ENCODE peak calls at places on chromosomes 13 and 19, in eight cellular contexts. T, Z, N, G, M, Y, P and I are unnamed samples.

GRCh38 chr13:78323848-78324247 is 279.5 kb downstream of the POU4F1 start:
- DNase-seq in T (no peak), M (no peak), P (no peak), Y (no peak), Z (no peak), G (no peak), N (no peak), I (no peak)

GRCh38 chr19:7391218-7391670 is 42.5 kb downstream of the ARHGEF18 start:
- DNase-seq in T (no peak), G (no peak), M (no peak), P (no peak), N (no peak), Z (no peak), Y (no peak), I (no peak)

GRCh38 chr13:33251131-33251629 is 34.4 kb downstream of the STARD13 start:
- DNase-seq in N (peak; percentile 82), G (no peak), P (peak; percentile 88), Y (peak; percentile 64), Z (no peak), M (no peak), T (no peak), I (no peak)

GRCh38 chr19:54138777-54139256 is 1.3 kb downstream of the CNOT3 start:
- DNase-seq in N (no peak), G (no peak), M (no peak), T (peak; percentile 20), Z (no peak), P (no peak), Y (no peak), I (no peak)

GRCh38 chr19:18987456-18987855 is 45.9 kb downstream of the SUGP2 start:
- DNase-seq in T (no peak), G (no peak), Y (no peak), P (no peak), Z (no peak), N (no peak), M (no peak), I (no peak)

GRCh38 chr13:107713314-107713713 is 502.0 kb downstream of the LIG4 start:
- DNase-seq in Y (no peak), T (no peak), P (no peak), Z (no peak), G (no peak), M (no peak), N (no peak), I (no peak)

GRCh38 chr13:99063178-99063577 is 85.3 kb upstream of the DOCK9 start:
- DNase-seq in G (no peak), Y (no peak), P (no peak), T (no peak), N (no peak), M (no peak), Z (no peak), I (no peak)

GRCh38 chr19:52270266-52270885 is 989 bp downstream of the ZNF766 start:
- DNase-seq in G (no peak), P (no peak), Z (peak; percentile 4), M (no peak), Y (no peak), T (peak; percentile 6), N (peak; percentile 16), I (peak; percentile 11)

GRCh38 chr19:13116282-13117175 is at the start of gene TRMT1:
- DNase-seq in Y (peak; percentile 93), N (peak; percentile 92), T (peak; percentile 87), Z (peak; percentile 85), G (peak; percentile 92), P (peak; percentile 73), M (peak; percentile 84), I (peak; percentile 91)

GRCh38 chr19:15154002-15154612 is 46.7 kb downstream of the NOTCH3 start:
- DNase-seq in Z (no peak), P (no peak), M (no peak), Y (peak; percentile 28), T (peak; percentile 46), G (peak; percentile 40), N (peak; percentile 42), I (no peak)

GRCh38 chr19:49343127-49343526 is 7.9 kb downstream of the CD37 start:
- DNase-seq in G (no peak), N (no peak), P (no peak), Y (no peak), Z (no peak), T (no peak), M (no peak), I (no peak)

GRCh38 chr13:109698779-109699178 is 87.6 kb downstream of the IRS2 start:
- DNase-seq in Z (no peak), T (no peak), P (no peak), Y (no peak), N (no peak), M (no peak), G (no peak), I (no peak)

GRCh38 chr19:47095707-47096704 is 17.6 kb downstream of the ZC3H4 start:
- DNase-seq in M (no peak), G (no peak), T (no peak), N (no peak), P (no peak), Z (no peak), Y (no peak), I (no peak)

GRCh38 chr19:40907968-40908735 is 26.1 kb upstream of the CYP2A7 start:
- DNase-seq in M (peak; percentile 14), N (no peak), P (no peak), Y (no peak), G (no peak), T (peak; percentile 34), Z (peak; percentile 40), I (peak; percentile 71)

GRCh38 chr19:47227347-47228167 is 3.4 kb downstream of the BBC3 start:
- DNase-seq in Z (no peak), N (peak; percentile 91), T (peak; percentile 89), P (peak; percentile 93), G (peak; percentile 82), M (peak; percentile 38), Y (peak; percentile 19), I (peak; percentile 61)

GRCh38 chr19:10116085-10116865 is 3.4 kb downstream of the EIF3G start:
- DNase-seq in T (no peak), M (no peak), P (no peak), N (no peak), Z (no peak), G (no peak), Y (no peak), I (no peak)

GRCh38 chr19:48896191-48896720 is 2.3 kb downstream of the TULP2 start:
- DNase-seq in M (no peak), N (no peak), P (no peak), Y (no peak), T (peak; percentile 78), Z (no peak), G (peak; percentile 79), I (peak; percentile 44)

GRCh38 chr19:16078311-16078758 is 2.0 kb downstream of the TPM4 start:
- DNase-seq in G (peak; percentile 29), T (no peak), Z (no peak), N (no peak), Y (no peak), P (no peak), M (no peak), I (no peak)

GRCh38 chr19:53192771-53193533 is at the start of gene ZNF665:
- DNase-seq in T (peak; percentile 74), N (no peak), Y (peak; percentile 2), G (peak; percentile 91), Z (peak; percentile 56), M (peak; percentile 72), P (peak; percentile 54), I (peak; percentile 42)

GRCh38 chr19:14434543-14435319 is 1.6 kb downstream of the PKN1 start:
- DNase-seq in N (peak; percentile 84), Z (no peak), T (peak; percentile 25), M (no peak), Y (no peak), P (no peak), G (no peak), I (no peak)

GRCh38 chr13:19123502-19123901 is 58.1 kb downstream of the TUBA3C start:
- DNase-seq in M (no peak), T (no peak), G (no peak), P (no peak), Y (no peak), N (no peak), Z (no peak), I (no peak)

GRCh38 chr13:19658831-19659230 is 25.4 kb downstream of the MPHOSPH8 start:
- DNase-seq in M (no peak), Y (no peak), Z (no peak), N (no peak), G (no peak), P (no peak), T (no peak), I (no peak)

GRCh38 chr19:48513289-48514122 is 1.9 kb upstream of the LMTK3 start:
- DNase-seq in N (peak; percentile 77), P (peak; percentile 25), Y (peak; percentile 84), G (peak; percentile 86), Z (peak; percentile 74), T (peak; percentile 72), M (peak; percentile 61), I (peak; percentile 79)

GRCh38 chr19:51107406-51108065 is 673 bp downstream of the CTU1 start:
- DNase-seq in Z (peak; percentile 8), Y (no peak), M (no peak), P (no peak), N (peak; percentile 32), T (no peak), G (no peak), I (no peak)

GRCh38 chr13:39765801-39766463 is 110.5 kb downstream of the COG6 start:
- DNase-seq in T (peak; percentile 9), P (no peak), G (no peak), N (no peak), Z (no peak), M (no peak), Y (peak; percentile 96), I (no peak)

GRCh38 chr19:16075430-16076153 is 703 bp upstream of the TPM4 start:
- DNase-seq in M (no peak), P (no peak), Y (no peak), Z (no peak), N (no peak), G (no peak), T (no peak), I (no peak)

GRCh38 chr13:110528371-110528770 is 33.2 kb downstream of the RAB20 start:
- DNase-seq in M (no peak), N (no peak), Y (no peak), Z (no peak), T (no peak), G (no peak), P (no peak), I (no peak)

GRCh38 chr19:10625762-10626138 is 397 bp downstream of the SLC44A2 start:
- DNase-seq in T (no peak), N (no peak), P (no peak), G (no peak), M (no peak), Z (no peak), Y (no peak), I (no peak)

GRCh38 chr19:38183227-38183914 is 40.7 kb downstream of the DPF1 start:
- DNase-seq in M (no peak), T (peak; percentile 80), N (no peak), Z (no peak), Y (no peak), G (peak; percentile 47), P (no peak), I (no peak)

GRCh38 chr19:42606660-42607351 is 12.1 kb upstream of the CEACAM8 start:
- DNase-seq in G (peak; percentile 18), T (peak; percentile 67), N (peak; percentile 61), M (no peak), P (no peak), Z (peak; percentile 37), Y (peak; percentile 27), I (no peak)